ENCODE peak calls at places on chromosomes 16 and 17, in eight cellular contexts. One of them, this sample, is unnamed.

GRCh38 chr17:39018267-39019134 is 51.3 kb upstream of the FBXO47 start:
- DNase-seq in A549: no peak
- DNase-seq in AG04450: no peak
- DNase-seq in fibroblast of the aortic adventitia: no peak
- DNase-seq in mucosa of descending colon: no peak
- DNase-seq in mesothelial cell of epicardium: no peak
- DNase-seq in cardiac muscle cell: no peak
- DNase-seq in neural crest cell: no peak
- DNase-seq in this sample: no peak

GRCh38 chr16:24670623-24671454 is 58.6 kb upstream of the TNRC6A start:
- DNase-seq in AG04450: no peak
- DNase-seq in mucosa of descending colon: no peak
- DNase-seq in A549: peak
- DNase-seq in cardiac muscle cell: peak
- DNase-seq in neural crest cell: peak
- DNase-seq in mesothelial cell of epicardium: peak
- DNase-seq in fibroblast of the aortic adventitia: peak
- DNase-seq in this sample: peak

GRCh38 chr16:21599994-21600773 is 807 bp downstream of the METTL9 start:
- DNase-seq in AG04450: no peak
- DNase-seq in fibroblast of the aortic adventitia: peak
- DNase-seq in A549: no peak
- DNase-seq in mesothelial cell of epicardium: no peak
- DNase-seq in cardiac muscle cell: peak
- DNase-seq in neural crest cell: no peak
- DNase-seq in mucosa of descending colon: no peak
- DNase-seq in this sample: no peak

GRCh38 chr16:27313422-27314160 is at the start of gene IL4R:
- DNase-seq in neural crest cell: peak
- DNase-seq in mesothelial cell of epicardium: no peak
- DNase-seq in fibroblast of the aortic adventitia: peak
- DNase-seq in AG04450: peak
- DNase-seq in mucosa of descending colon: peak
- DNase-seq in cardiac muscle cell: peak
- DNase-seq in A549: no peak
- DNase-seq in this sample: peak

GRCh38 chr16:72635694-72636093 is 412.2 kb downstream of the ZFHX3 start:
- DNase-seq in mucosa of descending colon: no peak
- DNase-seq in A549: no peak
- DNase-seq in cardiac muscle cell: no peak
- DNase-seq in AG04450: no peak
- DNase-seq in mesothelial cell of epicardium: no peak
- DNase-seq in neural crest cell: no peak
- DNase-seq in fibroblast of the aortic adventitia: no peak
- DNase-seq in this sample: no peak

GRCh38 chr16:48963306-48963705 is 318.3 kb downstream of the CBLN1 start:
- DNase-seq in neural crest cell: no peak
- DNase-seq in fibroblast of the aortic adventitia: no peak
- DNase-seq in AG04450: no peak
- DNase-seq in A549: no peak
- DNase-seq in cardiac muscle cell: no peak
- DNase-seq in mucosa of descending colon: no peak
- DNase-seq in mesothelial cell of epicardium: no peak
- DNase-seq in this sample: no peak

GRCh38 chr16:68486671-68487495 is 38.6 kb upstream of the SMPD3 start:
- DNase-seq in cardiac muscle cell: no peak
- DNase-seq in AG04450: no peak
- DNase-seq in fibroblast of the aortic adventitia: no peak
- DNase-seq in neural crest cell: no peak
- DNase-seq in mucosa of descending colon: no peak
- DNase-seq in mesothelial cell of epicardium: no peak
- DNase-seq in A549: no peak
- DNase-seq in this sample: no peak

GRCh38 chr16:68445458-68445857 is 2.9 kb downstream of the SMPD3 start:
- DNase-seq in cardiac muscle cell: peak
- DNase-seq in mucosa of descending colon: no peak
- DNase-seq in mesothelial cell of epicardium: no peak
- DNase-seq in AG04450: no peak
- DNase-seq in neural crest cell: peak
- DNase-seq in fibroblast of the aortic adventitia: no peak
- DNase-seq in A549: peak
- DNase-seq in this sample: no peak

GRCh38 chr17:10041916-10042588 is 137.0 kb upstream of the RCVRN start:
- DNase-seq in A549: no peak
- DNase-seq in mucosa of descending colon: no peak
- DNase-seq in neural crest cell: no peak
- DNase-seq in AG04450: no peak
- DNase-seq in fibroblast of the aortic adventitia: no peak
- DNase-seq in cardiac muscle cell: no peak
- DNase-seq in mesothelial cell of epicardium: no peak
- DNase-seq in this sample: no peak

GRCh38 chr16:77375396-77375795 is 59.4 kb downstream of the ADAMTS18 start:
- DNase-seq in cardiac muscle cell: no peak
- DNase-seq in mesothelial cell of epicardium: no peak
- DNase-seq in fibroblast of the aortic adventitia: no peak
- DNase-seq in mucosa of descending colon: no peak
- DNase-seq in AG04450: no peak
- DNase-seq in neural crest cell: no peak
- DNase-seq in A549: no peak
- DNase-seq in this sample: no peak

GRCh38 chr17:48530887-48531272 is at the start of gene HOXB1:
- DNase-seq in AG04450: no peak
- DNase-seq in fibroblast of the aortic adventitia: no peak
- DNase-seq in A549: no peak
- DNase-seq in mucosa of descending colon: no peak
- DNase-seq in mesothelial cell of epicardium: no peak
- DNase-seq in cardiac muscle cell: no peak
- DNase-seq in neural crest cell: no peak
- DNase-seq in this sample: no peak

GRCh38 chr17:49107211-49107557 is 25.4 kb upstream of the B4GALNT2 start:
- DNase-seq in mesothelial cell of epicardium: no peak
- DNase-seq in A549: no peak
- DNase-seq in cardiac muscle cell: no peak
- DNase-seq in fibroblast of the aortic adventitia: no peak
- DNase-seq in neural crest cell: no peak
- DNase-seq in AG04450: no peak
- DNase-seq in mucosa of descending colon: no peak
- DNase-seq in this sample: no peak

GRCh38 chr16:11034481-11034931 is 90.1 kb downstream of the CLEC16A start:
- DNase-seq in neural crest cell: no peak
- DNase-seq in cardiac muscle cell: peak
- DNase-seq in mesothelial cell of epicardium: no peak
- DNase-seq in AG04450: no peak
- DNase-seq in mucosa of descending colon: no peak
- DNase-seq in fibroblast of the aortic adventitia: no peak
- DNase-seq in A549: no peak
- DNase-seq in this sample: peak

GRCh38 chr17:2883544-2884203 is 87.4 kb downstream of the RAP1GAP2 start:
- DNase-seq in mucosa of descending colon: no peak
- DNase-seq in mesothelial cell of epicardium: no peak
- DNase-seq in cardiac muscle cell: no peak
- DNase-seq in A549: peak
- DNase-seq in fibroblast of the aortic adventitia: no peak
- DNase-seq in AG04450: no peak
- DNase-seq in neural crest cell: no peak
- DNase-seq in this sample: no peak

GRCh38 chr17:10657866-10658265 is 757 bp upstream of the MYH3 start:
- DNase-seq in mesothelial cell of epicardium: no peak
- DNase-seq in mucosa of descending colon: no peak
- DNase-seq in fibroblast of the aortic adventitia: no peak
- DNase-seq in neural crest cell: no peak
- DNase-seq in AG04450: no peak
- DNase-seq in cardiac muscle cell: no peak
- DNase-seq in A549: no peak
- DNase-seq in this sample: no peak

GRCh38 chr17:33647976-33648375 is 354.9 kb upstream of the ASIC2 start:
- DNase-seq in neural crest cell: peak
- DNase-seq in A549: peak
- DNase-seq in AG04450: no peak
- DNase-seq in cardiac muscle cell: peak
- DNase-seq in fibroblast of the aortic adventitia: no peak
- DNase-seq in mucosa of descending colon: no peak
- DNase-seq in mesothelial cell of epicardium: no peak
- DNase-seq in this sample: no peak

GRCh38 chr16:6009151-6009550 is 911.6 kb upstream of the EEF2KMT start:
- DNase-seq in fibroblast of the aortic adventitia: no peak
- DNase-seq in AG04450: no peak
- DNase-seq in neural crest cell: no peak
- DNase-seq in cardiac muscle cell: no peak
- DNase-seq in A549: no peak
- DNase-seq in mucosa of descending colon: no peak
- DNase-seq in mesothelial cell of epicardium: no peak
- DNase-seq in this sample: no peak

GRCh38 chr17:76473541-76473985 is 6.2 kb downstream of the AANAT start:
- DNase-seq in neural crest cell: peak
- DNase-seq in AG04450: no peak
- DNase-seq in A549: no peak
- DNase-seq in mesothelial cell of epicardium: no peak
- DNase-seq in cardiac muscle cell: peak
- DNase-seq in fibroblast of the aortic adventitia: no peak
- DNase-seq in mucosa of descending colon: no peak
- DNase-seq in this sample: no peak
- TF ChIP-seq CTCF in neural crest cell: peak
- TF ChIP-seq CTCF in AG04450: peak
- TF ChIP-seq CTCF in A549: peak
- TF ChIP-seq CTCF in mesothelial cell of epicardium: no peak
- TF ChIP-seq CTCF in cardiac muscle cell: peak
- TF ChIP-seq CTCF in fibroblast of the aortic adventitia: peak
- TF ChIP-seq CTCF in mucosa of descending colon: no peak
- TF ChIP-seq CTCF in this sample: no peak

GRCh38 chr16:57753448-57754353 is 18.1 kb downstream of the KATNB1 start:
- DNase-seq in A549: no peak
- DNase-seq in mucosa of descending colon: peak
- DNase-seq in fibroblast of the aortic adventitia: no peak
- DNase-seq in AG04450: no peak
- DNase-seq in mesothelial cell of epicardium: no peak
- DNase-seq in cardiac muscle cell: no peak
- DNase-seq in neural crest cell: no peak
- DNase-seq in this sample: no peak

GRCh38 chr16:57756424-57757325 is 21.1 kb downstream of the KATNB1 start:
- DNase-seq in neural crest cell: no peak
- DNase-seq in cardiac muscle cell: no peak
- DNase-seq in A549: no peak
- DNase-seq in mesothelial cell of epicardium: no peak
- DNase-seq in fibroblast of the aortic adventitia: no peak
- DNase-seq in AG04450: no peak
- DNase-seq in mucosa of descending colon: peak
- DNase-seq in this sample: no peak

GRCh38 chr16:57755726-57756423 is 20.3 kb downstream of the KATNB1 start:
- DNase-seq in AG04450: no peak
- DNase-seq in A549: no peak
- DNase-seq in cardiac muscle cell: no peak
- DNase-seq in mesothelial cell of epicardium: no peak
- DNase-seq in fibroblast of the aortic adventitia: no peak
- DNase-seq in neural crest cell: no peak
- DNase-seq in mucosa of descending colon: peak
- DNase-seq in this sample: no peak

GRCh38 chr16:57754354-57755060 is 18.9 kb downstream of the KATNB1 start:
- DNase-seq in mesothelial cell of epicardium: no peak
- DNase-seq in A549: no peak
- DNase-seq in fibroblast of the aortic adventitia: no peak
- DNase-seq in neural crest cell: no peak
- DNase-seq in cardiac muscle cell: no peak
- DNase-seq in AG04450: no peak
- DNase-seq in mucosa of descending colon: no peak
- DNase-seq in this sample: no peak

DNA sequence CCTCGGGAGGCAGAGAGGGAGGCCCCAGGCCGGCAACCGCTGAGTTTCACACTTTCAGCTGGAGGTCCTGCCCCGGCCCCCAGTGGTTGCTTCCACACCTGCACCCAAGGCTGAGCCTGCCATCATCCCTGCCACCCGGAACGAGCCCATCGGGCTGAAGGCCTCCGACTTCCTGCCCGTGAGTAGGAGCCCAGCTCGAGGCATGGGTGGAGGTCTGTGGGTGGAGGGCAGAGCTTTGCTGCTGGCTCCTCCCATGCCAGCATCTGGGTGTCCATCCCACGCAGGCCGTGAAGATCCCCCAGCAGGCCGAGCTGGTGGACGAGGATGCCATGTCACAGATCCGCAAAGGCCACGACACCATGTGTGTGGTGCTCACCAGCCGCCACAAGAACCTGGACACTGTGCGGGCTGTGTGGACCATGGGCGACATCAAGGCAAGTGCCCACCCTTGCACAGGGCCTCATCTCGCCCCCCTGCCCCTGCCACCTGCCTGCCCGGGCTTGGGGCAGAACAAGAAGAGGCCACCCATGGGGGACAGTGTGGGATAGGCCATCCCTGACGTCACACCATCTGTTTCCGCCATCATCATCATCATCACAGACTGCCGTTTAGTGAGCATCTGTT is 19.6 kb downstream of the KATNB1 start:
- DNase-seq in fibroblast of the aortic adventitia: no peak
- DNase-seq in A549: no peak
- DNase-seq in cardiac muscle cell: no peak
- DNase-seq in mesothelial cell of epicardium: no peak
- DNase-seq in AG04450: no peak
- DNase-seq in neural crest cell: no peak
- DNase-seq in mucosa of descending colon: peak
- DNase-seq in this sample: no peak
- TF ChIP-seq CTCF in fibroblast of the aortic adventitia: peak
- TF ChIP-seq CTCF in A549: no peak
- TF ChIP-seq CTCF in cardiac muscle cell: no peak
- TF ChIP-seq CTCF in mesothelial cell of epicardium: no peak
- TF ChIP-seq CTCF in AG04450: no peak
- TF ChIP-seq CTCF in neural crest cell: no peak
- TF ChIP-seq CTCF in mucosa of descending colon: no peak
- TF ChIP-seq CTCF in this sample: no peak

GRCh38 chr17:55770220-55770870 is 19.5 kb downstream of the PCTP start:
- DNase-seq in cardiac muscle cell: peak
- DNase-seq in AG04450: peak
- DNase-seq in mucosa of descending colon: no peak
- DNase-seq in neural crest cell: no peak
- DNase-seq in fibroblast of the aortic adventitia: peak
- DNase-seq in mesothelial cell of epicardium: no peak
- DNase-seq in A549: peak
- DNase-seq in this sample: no peak
- TF ChIP-seq CTCF in cardiac muscle cell: peak
- TF ChIP-seq CTCF in AG04450: peak
- TF ChIP-seq CTCF in mucosa of descending colon: no peak
- TF ChIP-seq CTCF in neural crest cell: peak
- TF ChIP-seq CTCF in fibroblast of the aortic adventitia: peak
- TF ChIP-seq CTCF in mesothelial cell of epicardium: peak
- TF ChIP-seq CTCF in A549: peak
- TF ChIP-seq CTCF in this sample: peak

DNA sequence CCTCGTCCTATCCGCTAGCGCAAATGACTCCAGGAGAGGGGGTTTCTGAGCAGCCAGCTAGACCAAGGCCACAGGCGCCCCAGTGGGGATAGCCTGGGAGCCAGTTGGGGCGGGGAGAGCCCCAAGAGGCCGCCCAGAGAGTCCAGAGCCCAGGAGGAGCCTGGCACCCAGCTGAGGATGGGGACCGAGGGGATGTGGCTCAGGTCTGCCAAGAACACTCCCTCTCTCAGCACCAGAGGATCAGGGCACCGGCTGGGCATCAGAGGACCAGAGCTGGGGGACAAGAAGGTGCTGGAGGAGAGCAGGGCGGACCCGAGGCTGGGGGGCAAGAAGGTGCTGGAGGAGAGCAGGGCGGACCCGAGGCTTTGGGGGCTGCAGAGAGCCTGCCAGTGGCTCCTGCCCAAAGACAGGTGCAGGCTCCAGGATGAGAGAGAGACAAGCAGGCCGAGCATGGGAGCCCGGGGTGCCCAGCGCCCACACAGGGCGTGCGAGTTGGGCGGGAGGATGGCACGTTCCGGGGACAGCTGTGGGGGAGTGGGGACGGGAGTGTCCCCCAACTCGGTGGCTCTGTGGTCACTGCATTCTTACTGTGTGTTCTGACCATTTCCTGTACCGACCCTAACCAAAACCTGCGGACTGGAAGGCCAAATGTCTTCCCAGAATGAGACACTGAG is 39.4 kb downstream of the TIMM22 start:
- DNase-seq in mesothelial cell of epicardium: no peak
- DNase-seq in neural crest cell: no peak
- DNase-seq in AG04450: no peak
- DNase-seq in fibroblast of the aortic adventitia: no peak
- DNase-seq in cardiac muscle cell: no peak
- DNase-seq in mucosa of descending colon: no peak
- DNase-seq in A549: no peak
- DNase-seq in this sample: no peak
- TF ChIP-seq CTCF in mesothelial cell of epicardium: no peak
- TF ChIP-seq CTCF in neural crest cell: no peak
- TF ChIP-seq CTCF in AG04450: no peak
- TF ChIP-seq CTCF in fibroblast of the aortic adventitia: no peak
- TF ChIP-seq CTCF in cardiac muscle cell: no peak
- TF ChIP-seq CTCF in mucosa of descending colon: no peak
- TF ChIP-seq CTCF in A549: no peak
- TF ChIP-seq CTCF in this sample: no peak